ENCODE peak calls at places on chromosomes 7 and 10, in eight cellular contexts. One of them, this sample, is unnamed.

GRCh38 chr10:129501652-129502436 is 34.8 kb downstream of the MGMT start:
- DNase-seq in stimulated activated effector memory CD8-positive, alpha-beta T cell treated with anti-CD3 and anti-CD28 coated beads, Interleukin-12 subunit alpha, Interleukin-12 subunit beta, amount 100 ng/mL, for 72 hours: no peak
- DNase-seq in fibroblast of lung: no peak
- DNase-seq in A673: peak
- DNase-seq in stimulated activated CD4-positive, alpha-beta T cell treated with anti-CD3 and anti-CD28 coated beads, Interleukin-1b, Interleukin-23, amount 100 ng/mL, for 4 hours: no peak
- DNase-seq in activated naive CD4-positive, alpha-beta T cell: no peak
- DNase-seq in hepatocyte: no peak
- DNase-seq in PC-3: no peak
- DNase-seq in this sample: no peak

GRCh38 chr10:128546651-128547165 is 420.5 kb upstream of the MKI67 start:
- DNase-seq in stimulated activated effector memory CD8-positive, alpha-beta T cell treated with anti-CD3 and anti-CD28 coated beads, Interleukin-12 subunit alpha, Interleukin-12 subunit beta, amount 100 ng/mL, for 72 hours: no peak
- DNase-seq in fibroblast of lung: no peak
- DNase-seq in A673: no peak
- DNase-seq in stimulated activated CD4-positive, alpha-beta T cell treated with anti-CD3 and anti-CD28 coated beads, Interleukin-1b, Interleukin-23, amount 100 ng/mL, for 4 hours: no peak
- DNase-seq in activated naive CD4-positive, alpha-beta T cell: no peak
- DNase-seq in hepatocyte: no peak
- DNase-seq in PC-3: no peak
- DNase-seq in this sample: no peak

GRCh38 chr7:149605696-149606095 is 108.1 kb upstream of the ZNF746 start:
- DNase-seq in stimulated activated effector memory CD8-positive, alpha-beta T cell treated with anti-CD3 and anti-CD28 coated beads, Interleukin-12 subunit alpha, Interleukin-12 subunit beta, amount 100 ng/mL, for 72 hours: no peak
- DNase-seq in fibroblast of lung: no peak
- DNase-seq in A673: no peak
- DNase-seq in stimulated activated CD4-positive, alpha-beta T cell treated with anti-CD3 and anti-CD28 coated beads, Interleukin-1b, Interleukin-23, amount 100 ng/mL, for 4 hours: no peak
- DNase-seq in activated naive CD4-positive, alpha-beta T cell: no peak
- DNase-seq in hepatocyte: no peak
- DNase-seq in PC-3: no peak
- DNase-seq in this sample: no peak

GRCh38 chr10:122181901-122182799 is 88.9 kb upstream of the BTBD16 start:
- DNase-seq in stimulated activated effector memory CD8-positive, alpha-beta T cell treated with anti-CD3 and anti-CD28 coated beads, Interleukin-12 subunit alpha, Interleukin-12 subunit beta, amount 100 ng/mL, for 72 hours: no peak
- DNase-seq in fibroblast of lung: peak
- DNase-seq in A673: no peak
- DNase-seq in stimulated activated CD4-positive, alpha-beta T cell treated with anti-CD3 and anti-CD28 coated beads, Interleukin-1b, Interleukin-23, amount 100 ng/mL, for 4 hours: no peak
- DNase-seq in activated naive CD4-positive, alpha-beta T cell: no peak
- DNase-seq in hepatocyte: no peak
- DNase-seq in PC-3: peak
- DNase-seq in this sample: peak

GRCh38 chr10:68542046-68542445 is 14.7 kb upstream of the SLC25A16 start:
- DNase-seq in stimulated activated effector memory CD8-positive, alpha-beta T cell treated with anti-CD3 and anti-CD28 coated beads, Interleukin-12 subunit alpha, Interleukin-12 subunit beta, amount 100 ng/mL, for 72 hours: no peak
- DNase-seq in fibroblast of lung: peak
- DNase-seq in A673: no peak
- DNase-seq in stimulated activated CD4-positive, alpha-beta T cell treated with anti-CD3 and anti-CD28 coated beads, Interleukin-1b, Interleukin-23, amount 100 ng/mL, for 4 hours: no peak
- DNase-seq in activated naive CD4-positive, alpha-beta T cell: no peak
- DNase-seq in hepatocyte: no peak
- DNase-seq in PC-3: peak
- DNase-seq in this sample: peak

GRCh38 chr7:143499246-143499645 is 21.6 kb downstream of the TAS2R41 start:
- DNase-seq in stimulated activated effector memory CD8-positive, alpha-beta T cell treated with anti-CD3 and anti-CD28 coated beads, Interleukin-12 subunit alpha, Interleukin-12 subunit beta, amount 100 ng/mL, for 72 hours: no peak
- DNase-seq in fibroblast of lung: peak
- DNase-seq in A673: peak
- DNase-seq in stimulated activated CD4-positive, alpha-beta T cell treated with anti-CD3 and anti-CD28 coated beads, Interleukin-1b, Interleukin-23, amount 100 ng/mL, for 4 hours: no peak
- DNase-seq in activated naive CD4-positive, alpha-beta T cell: no peak
- DNase-seq in hepatocyte: peak
- DNase-seq in PC-3: no peak
- DNase-seq in this sample: no peak

GRCh38 chr10:100334762-100335161 is 4.7 kb upstream of the PKD2L1 start:
- DNase-seq in stimulated activated effector memory CD8-positive, alpha-beta T cell treated with anti-CD3 and anti-CD28 coated beads, Interleukin-12 subunit alpha, Interleukin-12 subunit beta, amount 100 ng/mL, for 72 hours: no peak
- DNase-seq in fibroblast of lung: no peak
- DNase-seq in A673: no peak
- DNase-seq in stimulated activated CD4-positive, alpha-beta T cell treated with anti-CD3 and anti-CD28 coated beads, Interleukin-1b, Interleukin-23, amount 100 ng/mL, for 4 hours: no peak
- DNase-seq in activated naive CD4-positive, alpha-beta T cell: no peak
- DNase-seq in hepatocyte: no peak
- DNase-seq in PC-3: no peak
- DNase-seq in this sample: no peak

GRCh38 chr10:29923416-29923970 is 135.9 kb downstream of the JCAD start:
- DNase-seq in stimulated activated effector memory CD8-positive, alpha-beta T cell treated with anti-CD3 and anti-CD28 coated beads, Interleukin-12 subunit alpha, Interleukin-12 subunit beta, amount 100 ng/mL, for 72 hours: no peak
- DNase-seq in fibroblast of lung: no peak
- DNase-seq in A673: no peak
- DNase-seq in stimulated activated CD4-positive, alpha-beta T cell treated with anti-CD3 and anti-CD28 coated beads, Interleukin-1b, Interleukin-23, amount 100 ng/mL, for 4 hours: no peak
- DNase-seq in activated naive CD4-positive, alpha-beta T cell: no peak
- DNase-seq in hepatocyte: no peak
- DNase-seq in PC-3: no peak
- DNase-seq in this sample: no peak

This sample was measured in kidney tubule cell.